ENCODE peak calls at places on chromosomes 4 and X, in six cellular contexts. R is lung, U is neural progenitor cell, M is transverse colon, J is left ventricle myocardium inferior, Y is HCT116. B is an unnamed sample.

GRCh38 chr4:186999676-187000075 is 276.0 kb upstream of the FAT1 start:
- DNase-seq in Y (no peak), R (no peak), U (no peak), M (no peak), J (no peak), B (no peak)

GRCh38 chrX:6383488-6383887 is 151.4 kb downstream of the VCX3A start:
- DNase-seq in J (no peak), R (no peak), Y (no peak), U (peak), M (no peak), B (no peak)

GRCh38 chrX:36908801-36909403 is 99.3 kb upstream of the FAM47C start:
- DNase-seq in M (no peak), U (peak), J (no peak), Y (peak), R (no peak), B (no peak)

GRCh38 chrX:153727108-153727931 is 2.7 kb downstream of the ABCD1 start:
- DNase-seq in M (peak), R (no peak), Y (no peak), J (peak), U (no peak), B (peak)

GRCh38 chrX:102085706-102086105 is 39.8 kb upstream of the TCEAL2 start:
- DNase-seq in Y (no peak), U (no peak), R (no peak), M (no peak), J (no peak), B (no peak)

GRCh38 chrX:15946783-15947550 is 92.4 kb upstream of the AP1S2 start:
- DNase-seq in M (no peak), Y (no peak), U (no peak), J (no peak), R (no peak), B (no peak)

GRCh38 chr4:48813984-48814383 is 16.9 kb upstream of the OCIAD1 start:
- DNase-seq in R (no peak), M (no peak), U (peak), Y (no peak), J (no peak), B (no peak)

GRCh38 chr4:169662226-169662625 is 41.8 kb downstream of the CLCN3 start:
- DNase-seq in J (no peak), R (no peak), U (no peak), M (no peak), Y (no peak), B (no peak)

GRCh38 chrX:115261148-115261547 is 27.3 kb upstream of the LRCH2 start:
- DNase-seq in Y (no peak), R (no peak), U (no peak), J (no peak), M (no peak), B (no peak)

GRCh38 chr4:107552306-107552705 is 167.7 kb downstream of the PAPSS1 start:
- DNase-seq in U (no peak), J (no peak), Y (no peak), M (no peak), R (no peak), B (no peak)

GRCh38 chr4:87250294-87250693 is 29.9 kb upstream of the KLHL8 start:
- DNase-seq in J (no peak), M (no peak), R (no peak), Y (no peak), U (no peak), B (no peak)

GRCh38 chr4:146061610-146062324 is 113.8 kb upstream of the LSM6 start:
- DNase-seq in J (no peak), M (no peak), Y (no peak), U (no peak), R (no peak), B (no peak)

GRCh38 chrX:40096395-40097091 is 1.2 kb downstream of the BCOR start:
- DNase-seq in M (peak), J (peak), Y (no peak), R (no peak), U (peak), B (no peak)

GRCh38 chrX:154546354-154547244 is at the start of gene G6PD:
- DNase-seq in J (peak), U (peak), R (peak), M (peak), Y (peak), B (peak)

GRCh38 chr4:45910511-45910910 is 213.3 kb downstream of the GABRG1 start:
- DNase-seq in U (peak), R (no peak), M (no peak), J (no peak), Y (no peak), B (no peak)

GRCh38 chr4:149801416-149801815 is 14.2 kb downstream of the IQCM start:
- DNase-seq in J (no peak), M (no peak), U (no peak), R (no peak), Y (no peak), B (no peak)

GRCh38 chr4:38306482-38307071 is 346.4 kb downstream of the PTTG2 start:
- DNase-seq in Y (no peak), J (no peak), R (no peak), U (no peak), M (no peak), B (no peak)

GRCh38 chrX:139692908-139693307 is 15.1 kb downstream of the MCF2 start:
- DNase-seq in R (no peak), J (no peak), U (no peak), Y (no peak), M (no peak), B (no peak)

GRCh38 chr4:22476011-22476410 is 39.9 kb downstream of the ADGRA3 start:
- DNase-seq in R (no peak), J (no peak), M (no peak), Y (no peak), U (no peak), B (no peak)
- H3K27ac ChIP-seq in R (no peak), J (no peak), M (no peak), Y (no peak), U (no peak), B (no peak)

GRCh38 chr4:104015680-104016079 is 295.9 kb upstream of the TACR3 start:
- DNase-seq in R (no peak), U (peak), J (no peak), M (no peak), Y (peak), B (no peak)
- H3K27ac ChIP-seq in R (no peak), U (no peak), J (no peak), M (no peak), Y (no peak), B (no peak)

DNA sequence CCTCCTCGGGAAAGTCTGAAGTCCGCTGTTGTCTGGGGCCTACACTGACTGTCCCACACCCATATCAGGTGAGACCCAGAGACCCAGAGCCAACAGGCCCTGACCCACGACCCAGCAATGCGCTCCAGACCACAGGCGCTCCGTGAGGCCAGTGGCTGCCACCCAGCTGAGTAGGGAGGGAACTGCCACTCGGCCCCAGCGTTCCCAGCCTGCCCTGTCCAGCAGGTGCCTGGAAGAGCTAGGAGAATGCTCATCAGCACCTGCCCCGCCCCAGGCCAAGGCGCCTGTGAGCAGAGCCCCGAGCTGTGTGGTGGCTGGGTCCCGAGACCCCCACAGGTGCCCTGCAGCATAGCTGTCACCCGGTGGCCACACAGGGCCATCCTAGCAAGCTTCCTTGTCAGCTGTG is 2.7 kb downstream of the SPON2 start:
- DNase-seq in Y (no peak), R (no peak), M (no peak), U (no peak), J (no peak), B (no peak)
- H3K27ac ChIP-seq in Y (no peak), R (no peak), M (no peak), U (no peak), J (no peak), B (no peak)

GRCh38 chrX:107775734-107776511 is at the start of gene TSC22D3:
- DNase-seq in Y (peak), U (peak), M (peak), J (peak), R (peak), B (peak)

GRCh38 chrX:107776649-107777535 is 641 bp upstream of the NCBP2L start:
- DNase-seq in Y (peak), J (peak), M (peak), U (peak), R (peak), B (peak)

GRCh38 chrX:107773906-107774435 is 1.6 kb downstream of the TSC22D3 start:
- DNase-seq in R (no peak), J (no peak), U (no peak), M (no peak), Y (no peak), B (no peak)

GRCh38 chrX:107773206-107773605 is 2.4 kb downstream of the TSC22D3 start:
- DNase-seq in R (no peak), U (peak), Y (no peak), J (no peak), M (no peak), B (no peak)

DNA sequence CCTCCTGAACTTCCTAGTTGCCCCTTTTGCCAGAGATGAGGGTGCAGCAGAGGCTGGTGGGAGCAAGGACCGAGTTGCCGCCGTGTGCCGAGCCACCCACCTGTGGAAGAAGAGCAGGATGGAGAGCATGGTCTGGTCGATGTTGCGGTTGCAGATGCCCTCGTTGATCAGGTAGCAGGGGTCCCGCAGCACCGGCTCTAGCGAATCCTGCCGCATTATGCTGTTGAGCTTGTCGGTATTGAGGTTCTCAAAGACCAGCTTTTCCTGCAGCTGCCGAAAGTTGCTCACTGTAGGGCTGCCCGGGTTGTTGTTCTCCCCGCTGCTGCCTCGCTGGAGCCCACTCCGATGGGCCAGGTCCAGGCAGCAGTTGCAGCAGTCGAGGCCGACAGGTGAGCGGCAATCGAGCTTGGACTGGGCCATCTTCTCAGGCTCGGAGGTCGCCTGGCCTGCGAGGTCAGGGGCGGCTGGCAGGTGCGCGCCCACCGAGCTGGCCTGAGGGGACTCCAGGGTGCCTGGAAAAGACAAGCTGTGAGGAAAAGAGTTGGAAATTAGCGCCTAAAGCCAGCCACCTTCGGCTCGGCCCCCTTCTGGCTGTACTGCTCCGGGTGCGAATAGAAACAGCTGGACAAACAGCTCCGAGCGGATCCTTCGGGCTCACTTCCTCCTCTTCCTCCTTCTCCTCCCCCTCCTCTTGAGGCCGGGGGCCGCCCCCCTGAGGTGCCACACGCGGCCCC is 420 bp downstream of the TSC22D3 start:
- DNase-seq in Y (no peak), U (peak), J (no peak), M (peak), R (no peak), B (no peak)
- H3K27ac ChIP-seq in Y (no peak), U (no peak), J (peak), M (peak), R (peak), B (no peak)

GRCh38 chrX:133606990-133607389 is 191.7 kb upstream of the GPC4 start:
- DNase-seq in U (no peak), M (no peak), J (no peak), Y (no peak), R (no peak), B (no peak)

GRCh38 chrX:133609151-133609550 is 193.9 kb upstream of the GPC4 start:
- DNase-seq in U (no peak), R (no peak), J (no peak), Y (no peak), M (no peak), B (no peak)

GRCh38 chrX:133610056-133610455 is 194.8 kb upstream of the GPC4 start:
- DNase-seq in Y (no peak), R (no peak), M (no peak), J (no peak), U (no peak), B (no peak)

GRCh38 chrX:133607419-133608348 is 192.4 kb upstream of the GPC4 start:
- DNase-seq in R (no peak), M (no peak), U (no peak), J (no peak), Y (no peak), B (no peak)

DNA sequence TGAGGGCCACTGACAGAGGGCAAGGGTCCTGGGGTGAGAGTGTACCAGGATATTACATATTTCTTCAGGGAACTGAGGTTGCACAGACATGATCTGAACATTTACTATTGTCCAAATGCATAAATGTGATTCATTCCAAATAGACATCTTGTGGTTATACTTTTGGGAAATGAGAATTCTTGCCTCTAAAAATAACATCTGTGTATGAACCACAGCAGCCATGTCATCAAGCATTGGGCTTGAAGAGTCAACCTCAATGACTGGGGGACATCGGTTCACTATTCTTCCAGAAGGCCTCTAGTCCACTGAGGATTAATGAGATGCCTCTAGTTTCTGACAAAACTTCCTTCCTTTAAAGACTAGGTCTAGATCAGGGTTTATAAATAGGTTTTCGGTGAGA is 193.1 kb upstream of the GPC4 start:
- DNase-seq in Y (no peak), M (no peak), U (no peak), J (no peak), R (no peak), B (no peak)
- H3K27ac ChIP-seq in Y (no peak), M (no peak), U (no peak), J (no peak), R (no peak), B (no peak)

DNA sequence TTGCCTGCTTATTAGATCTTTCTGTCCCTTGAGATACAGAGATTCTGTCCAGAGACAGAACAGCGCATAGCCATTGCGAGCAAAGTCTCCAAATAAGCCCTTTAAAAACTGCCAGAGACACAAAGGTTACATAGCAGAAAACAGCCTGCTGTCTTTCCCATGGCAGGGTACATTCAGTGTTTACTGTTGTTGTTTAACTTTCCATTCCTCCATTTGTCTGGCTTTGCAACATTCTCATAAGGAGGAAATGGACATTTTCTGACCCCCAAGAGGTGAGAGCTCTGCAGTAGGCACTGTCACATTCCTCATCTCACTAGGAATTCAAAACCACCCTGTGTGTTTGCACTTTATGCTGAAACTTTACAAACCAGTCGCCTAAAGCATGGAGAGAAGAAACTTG is 48.3 kb downstream of the PDE5A start:
- DNase-seq in U (no peak), R (no peak), M (no peak), J (no peak), Y (no peak), B (no peak)
- H3K27ac ChIP-seq in U (no peak), R (no peak), M (peak), J (peak), Y (no peak), B (no peak)

DNA sequence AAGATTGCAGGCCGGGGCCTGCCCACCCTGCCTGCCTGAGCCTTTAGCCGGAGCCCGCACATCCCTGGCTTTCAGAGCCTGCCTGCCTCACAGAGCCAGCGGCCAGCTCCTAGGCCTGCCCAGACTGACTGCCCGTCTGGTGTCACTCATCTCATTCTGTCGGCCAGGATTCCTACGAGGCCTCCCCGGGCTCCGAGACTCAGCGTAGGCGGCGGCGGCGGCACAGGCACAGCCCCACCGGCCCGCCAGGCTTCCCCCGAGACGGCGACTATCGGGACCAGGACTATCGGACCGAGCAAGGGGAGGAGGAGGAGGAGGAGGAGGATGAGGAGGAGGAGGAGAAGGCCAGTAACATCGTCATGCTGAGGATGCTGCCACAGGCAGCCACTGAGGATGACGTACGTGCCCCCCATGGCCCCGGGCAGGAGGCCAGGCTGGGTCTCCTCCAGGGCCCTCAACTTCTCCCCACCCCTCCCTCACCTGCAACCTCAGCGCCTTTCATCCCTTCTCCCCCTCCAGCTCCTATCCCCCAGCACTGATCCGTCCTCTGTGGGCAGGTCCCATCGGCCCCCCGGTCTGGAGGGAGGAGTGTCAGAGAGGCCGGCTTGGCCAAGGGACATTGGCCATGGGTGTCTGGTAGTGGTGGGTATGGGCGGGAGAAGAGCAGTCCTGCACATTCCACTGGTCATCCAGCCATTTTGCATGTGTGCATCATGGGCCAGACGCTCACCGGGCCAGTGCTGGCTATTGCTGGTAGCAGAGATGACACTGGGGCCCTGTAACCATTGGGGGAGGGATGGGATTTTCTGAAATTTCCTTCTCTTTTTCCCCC is 22.6 kb upstream of the UBA1 start:
- DNase-seq in Y (no peak), J (no peak), M (no peak), U (no peak), R (no peak), B (no peak)
- H3K27ac ChIP-seq in Y (no peak), J (no peak), M (no peak), U (no peak), R (no peak), B (no peak)

GRCh38 chr4:24777528-24777927 is 17.8 kb upstream of the SOD3 start:
- DNase-seq in R (no peak), Y (no peak), M (no peak), J (no peak), U (no peak), B (no peak)

GRCh38 chr4:24775209-24775608 is 20.2 kb upstream of the SOD3 start:
- DNase-seq in Y (no peak), M (no peak), U (no peak), J (no peak), R (no peak), B (no peak)

GRCh38 chr4:24775750-24776149 is 19.6 kb upstream of the SOD3 start:
- DNase-seq in U (no peak), Y (no peak), R (no peak), M (no peak), J (no peak), B (no peak)

GRCh38 chr4:24780936-24781538 is 14.3 kb upstream of the SOD3 start:
- DNase-seq in J (no peak), M (no peak), Y (no peak), U (no peak), R (no peak), B (no peak)

GRCh38 chr4:24778427-24779225 is 16.7 kb upstream of the SOD3 start:
- DNase-seq in U (no peak), M (peak), J (peak), R (no peak), Y (no peak), B (no peak)
- H3K27ac ChIP-seq in U (no peak), M (peak), J (peak), R (no peak), Y (no peak), B (no peak)